ENCODE peak calls at places on chromosomes 12 and 14, in nine cellular contexts. H is upper lobe of right lung, L is SK-N-SH, D is AG04450, S is spleen, Z is cardiac muscle cell, O is HepG2, P is psoas muscle, X is adrenal gland. G is an unnamed sample.

GRCh38 chr14:100609331-100609870 is 22.2 kb upstream of the BEGAIN start:
- DNase-seq in Z (no peak), D (no peak), S (no peak), O (no peak), P (no peak), X (no peak), L (peak), H (peak), G (peak)

GRCh38 chr12:109653896-109654295 is 59.7 kb upstream of the FAM222A start:
- DNase-seq in S (no peak), L (no peak), P (no peak), Z (no peak), H (no peak), O (no peak), D (no peak), X (no peak), G (no peak)

GRCh38 chr12:29043069-29043468 is 106.0 kb upstream of the FAR2 start:
- DNase-seq in X (no peak), P (no peak), L (no peak), S (no peak), H (no peak), Z (no peak), O (no peak), D (no peak), G (no peak)

GRCh38 chr12:124077730-124078129 is 104.7 kb downstream of the ZNF664 start:
- DNase-seq in P (no peak), X (no peak), Z (no peak), S (no peak), D (no peak), L (no peak), O (no peak), H (no peak), G (no peak)

GRCh38 chr12:42299392-42300308 is 26.2 kb downstream of the ZCRB1 start:
- DNase-seq in D (peak), P (no peak), O (no peak), L (no peak), H (no peak), Z (no peak), X (no peak), S (no peak), G (no peak)

GRCh38 chr12:3980504-3981272 is 107.5 kb upstream of the PARP11 start:
- DNase-seq in P (no peak), H (no peak), L (no peak), S (no peak), D (no peak), Z (no peak), O (no peak), X (no peak), G (no peak)

GRCh38 chr12:127024791-127025190 is 1242.2 kb upstream of the TMEM132C start:
- DNase-seq in O (no peak), H (no peak), L (no peak), P (no peak), Z (no peak), S (no peak), D (no peak), X (no peak), G (no peak)

GRCh38 chr14:58978336-58978735 is 210.1 kb upstream of the DAAM1 start:
- DNase-seq in S (no peak), O (no peak), P (no peak), H (no peak), X (peak), L (no peak), Z (no peak), D (no peak), G (no peak)

GRCh38 chr12:49462103-49462739 is 76.6 kb upstream of the KCNH3 start:
- DNase-seq in D (no peak), O (no peak), S (no peak), X (peak), L (no peak), Z (peak), P (peak), H (no peak), G (no peak)

DNA sequence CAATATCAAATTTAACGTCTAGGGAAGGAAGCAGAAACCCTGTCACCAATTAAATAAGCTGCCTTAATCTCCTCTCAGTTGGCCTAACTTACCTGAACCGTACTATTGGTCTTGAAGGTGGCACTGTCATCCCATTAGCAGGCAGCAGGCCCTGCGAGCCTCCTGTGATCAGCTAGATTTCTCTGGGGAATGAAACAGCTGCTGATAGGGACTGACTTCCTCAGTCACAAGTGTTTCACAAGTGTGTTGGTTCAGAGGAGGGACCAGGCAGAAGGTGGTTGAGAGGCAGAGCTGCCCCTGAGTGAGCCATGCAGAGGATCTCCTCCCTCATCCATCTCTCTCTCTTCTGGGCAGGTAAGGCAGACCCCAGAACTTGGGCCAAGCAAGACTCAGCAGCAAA is 166.8 kb downstream of the DAD1 start:
- DNase-seq in D (no peak), P (no peak), Z (no peak), X (no peak), L (no peak), O (no peak), S (no peak), H (no peak), G (no peak)
- H3K27ac ChIP-seq in D (no peak), P (no peak), Z (no peak), X (no peak), L (no peak), O (no peak), S (no peak), H (no peak), G (no peak)

DNA sequence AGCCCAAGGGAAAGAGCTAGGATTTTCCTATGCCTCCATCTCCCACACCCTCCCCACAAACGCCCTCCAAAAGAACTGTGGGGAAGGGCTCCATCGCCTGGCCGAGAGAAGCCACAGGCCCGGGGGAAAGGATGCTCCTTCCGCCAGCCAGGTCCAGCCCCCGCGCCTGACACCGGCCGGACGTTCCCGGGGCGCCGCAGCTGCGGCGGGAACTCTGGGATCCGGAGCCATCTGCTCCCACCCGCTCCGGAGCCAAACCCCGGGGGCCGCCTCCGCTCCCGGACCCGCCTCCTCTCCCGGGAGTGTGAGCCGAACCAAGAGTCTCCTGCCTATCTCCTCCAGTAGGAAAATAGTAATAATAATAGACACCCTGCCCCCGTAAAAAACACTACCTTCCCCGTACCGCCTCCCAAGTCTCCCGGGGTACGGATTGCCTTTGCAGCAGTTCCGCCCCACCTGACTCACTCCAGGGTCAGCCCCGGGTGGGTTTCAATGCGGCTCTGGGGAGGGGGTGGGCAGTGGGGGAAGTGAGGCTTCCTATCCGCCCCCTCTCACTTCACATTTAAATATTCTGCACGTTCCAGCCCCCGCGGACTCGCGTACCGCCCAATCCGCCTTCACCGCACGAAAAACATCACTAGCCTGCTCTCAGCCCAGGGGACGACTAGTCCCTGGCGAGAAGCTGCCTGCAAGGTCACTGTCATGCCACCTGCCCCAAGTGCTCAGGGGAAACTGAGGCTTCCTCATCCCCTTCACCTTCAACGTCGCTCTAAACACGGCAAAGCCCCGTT is 2.4 kb downstream of the AGAP2 start:
- DNase-seq in D (no peak), O (peak), H (no peak), P (no peak), S (peak), Z (peak), X (no peak), L (peak), G (peak)
- TF ChIP-seq CTCF in D (peak), O (peak), H (peak), P (no peak), S (no peak), Z (peak), X (no peak), L (peak), G (no peak)

GRCh38 chr12:130775953-130776856 is 60.1 kb upstream of the RIMBP2 start:
- DNase-seq in P (no peak), S (no peak), X (peak), H (no peak), D (peak), Z (peak), L (no peak), O (peak), G (peak)

GRCh38 chr12:130780880-130781575 is 58.0 kb downstream of the STX2 start:
- DNase-seq in P (no peak), Z (no peak), X (no peak), S (no peak), D (no peak), L (no peak), H (no peak), O (no peak), G (no peak)

GRCh38 chr12:130780325-130780724 is 58.7 kb downstream of the STX2 start:
- DNase-seq in L (no peak), H (no peak), Z (no peak), X (no peak), D (no peak), O (no peak), S (no peak), P (no peak), G (no peak)

GRCh38 chr12:130778776-130779175 is 60.3 kb downstream of the STX2 start:
- DNase-seq in D (no peak), P (no peak), X (no peak), H (no peak), S (no peak), O (no peak), Z (no peak), L (no peak), G (no peak)

DNA sequence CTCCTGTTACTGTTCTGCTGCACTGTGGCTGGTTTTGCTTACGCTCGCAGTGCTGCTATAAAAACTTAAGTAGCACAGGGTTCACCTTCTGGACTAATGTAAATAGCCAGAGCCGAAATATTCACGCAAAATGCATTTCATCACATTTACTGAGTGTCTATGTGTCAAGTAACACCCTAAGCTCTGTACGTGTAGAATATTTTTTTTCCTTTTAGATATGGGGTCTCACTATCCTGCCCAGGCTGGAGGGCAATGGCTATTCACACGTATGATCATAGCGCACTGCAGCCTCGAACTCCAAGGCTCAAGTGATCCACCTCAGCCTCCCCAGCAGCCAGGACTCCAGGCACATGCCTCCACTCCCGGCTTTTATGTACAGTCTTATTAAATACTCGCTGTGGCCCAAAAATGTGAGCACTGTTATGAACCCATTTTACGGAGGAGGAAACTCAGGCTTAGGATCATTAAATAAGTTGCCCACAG is 60.8 kb upstream of the RIMBP2 start:
- DNase-seq in X (no peak), H (no peak), Z (no peak), P (no peak), L (no peak), S (no peak), O (no peak), D (no peak), G (no peak)
- H3K4me3 ChIP-seq in X (no peak), H (peak), Z (no peak), P (peak), L (no peak), S (no peak), O (peak), D (peak), G (peak)

DNA sequence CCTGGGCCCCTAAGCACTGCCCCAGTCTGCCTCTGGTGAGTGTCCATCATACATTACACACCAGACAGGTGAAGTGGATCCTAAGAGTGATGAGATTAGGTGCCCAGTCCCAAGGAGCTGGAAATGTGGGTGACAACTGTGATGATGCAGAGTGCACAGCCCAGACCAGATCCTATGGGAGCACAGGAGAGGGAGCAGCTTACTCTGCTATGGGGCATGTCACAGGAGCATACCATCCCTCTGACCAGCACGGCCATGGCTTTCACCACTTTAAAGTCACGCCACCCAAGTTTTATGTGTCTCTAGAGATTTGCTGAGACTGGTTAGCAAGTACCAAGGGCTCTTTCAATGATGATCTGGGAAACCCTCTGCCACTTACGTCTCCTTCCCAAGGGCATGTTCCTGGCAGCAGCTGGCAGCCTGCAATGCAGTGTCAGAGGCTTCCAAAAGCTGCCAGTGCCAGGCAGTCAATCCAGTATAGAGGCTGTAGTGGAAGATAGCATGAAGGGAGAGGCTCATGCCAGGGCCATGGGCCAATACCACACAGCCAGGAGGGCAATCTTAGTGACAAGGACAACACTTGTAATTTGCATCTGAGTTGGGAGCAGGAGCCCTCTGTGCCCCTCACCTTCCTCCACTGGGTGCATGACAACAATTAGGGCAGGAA is 40.2 kb downstream of the STAB2 start:
- DNase-seq in H (no peak), D (no peak), O (no peak), S (no peak), X (no peak), P (peak), L (no peak), Z (no peak), G (no peak)
- H3K27ac ChIP-seq in H (no peak), D (no peak), O (no peak), S (peak), X (no peak), P (peak), L (no peak), Z (no peak), G (no peak)

GRCh38 chr14:77761205-77761931 is 412 bp upstream of the SNW1 start:
- DNase-seq in D (no peak), O (peak), P (peak), L (peak), Z (peak), H (no peak), X (peak), S (no peak), G (peak)
- TF ChIP-seq CTCF in D (peak), O (peak), P (no peak), L (peak), Z (peak), H (peak), X (no peak), S (no peak), G (no peak)

GRCh38 chr12:105559292-105559691 is 228.8 kb downstream of the C12orf75 start:
- DNase-seq in D (no peak), Z (no peak), S (no peak), X (no peak), H (no peak), O (no peak), P (no peak), L (no peak), G (no peak)

GRCh38 chr12:105567061-105567460 is 236.6 kb downstream of the C12orf75 start:
- DNase-seq in H (no peak), S (no peak), L (no peak), O (no peak), P (no peak), D (no peak), Z (no peak), X (no peak), G (no peak)

GRCh38 chr12:105561981-105562726 is 231.7 kb downstream of the C12orf75 start:
- DNase-seq in D (peak), O (no peak), S (no peak), H (no peak), P (peak), L (no peak), X (peak), Z (peak), G (no peak)

GRCh38 chr12:105562727-105563072 is 232.2 kb downstream of the C12orf75 start:
- DNase-seq in O (no peak), Z (no peak), S (no peak), L (no peak), P (no peak), X (no peak), H (no peak), D (peak), G (no peak)
- H3K4me3 ChIP-seq in O (no peak), Z (no peak), S (no peak), L (no peak), P (peak), X (no peak), H (no peak), D (peak), G (no peak)